ENCODE peak calls at places on chromosomes 3 and 15, in six cellular contexts. N is HepG2, E is SK-N-SH, Y is HCT116, W is GM12878, F is K562. X is an unnamed sample.

GRCh38 chr3:123013876-123014275 is 13.7 kb downstream of the SEMA5B start:
- DNase-seq in N (no peak), E (no peak), Y (no peak), W (no peak), F (no peak), X (no peak)

GRCh38 chr15:33639968-33640367 is 328.3 kb upstream of the CHRM5 start:
- DNase-seq in N (no peak), E (peak; percentile 74), Y (no peak), W (no peak), F (no peak), X (no peak)

GRCh38 chr3:44398853-44399252 is 60.3 kb downstream of the TCAIM start:
- DNase-seq in N (no peak), E (no peak), Y (no peak), W (no peak), F (no peak), X (no peak)

GRCh38 chr15:34739346-34739745 is 15.5 kb downstream of the GJD2 start:
- DNase-seq in N (no peak), E (no peak), Y (no peak), W (no peak), F (no peak), X (no peak)

GRCh38 chr3:141401095-141401494 is 32.8 kb downstream of the ZBTB38 start:
- DNase-seq in N (no peak), E (no peak), Y (no peak), W (no peak), F (no peak), X (no peak)

GRCh38 chr3:155647196-155647595 is 97.7 kb downstream of the PLCH1 start:
- DNase-seq in N (no peak), E (no peak), Y (no peak), W (no peak), F (no peak), X (no peak)

GRCh38 chr15:51739056-51739455 is 1.6 kb upstream of the LYSMD2 start:
- DNase-seq in N (no peak), E (no peak), Y (no peak), W (no peak), F (no peak), X (no peak)

GRCh38 chr3:49305608-49306007 is 28.6 kb upstream of the C3orf62 start:
- DNase-seq in N (no peak), E (no peak), Y (no peak), W (no peak), F (no peak), X (no peak)

GRCh38 chr15:99432271-99433025 is 133.3 kb upstream of the MEF2A start:
- DNase-seq in N (no peak), E (no peak), Y (no peak), W (no peak), F (no peak), X (no peak)

GRCh38 chr3:162348912-162349311 is 852.3 kb downstream of the OTOL1 start:
- DNase-seq in N (no peak), E (peak; percentile 40), Y (no peak), W (no peak), F (no peak), X (no peak)

GRCh38 chr15:60584355-60585023 is 105.5 kb upstream of the ICE2 start:
- DNase-seq in N (no peak), E (no peak), Y (no peak), W (no peak), F (no peak), X (no peak)

GRCh38 chr3:157232146-157232545 is 72.2 kb upstream of the CCNL1 start:
- DNase-seq in N (no peak), E (no peak), Y (no peak), W (no peak), F (no peak), X (no peak)

GRCh38 chr15:74958320-74958907 is 1.8 kb upstream of the RPP25 start:
- DNase-seq in N (peak; percentile 68), E (peak; percentile 62), Y (no peak), W (no peak), F (no peak), X (no peak)

GRCh38 chr15:52287114-52287513 is 8.5 kb downstream of the MYO5C start:
- DNase-seq in N (no peak), E (no peak), Y (no peak), W (no peak), F (no peak), X (no peak)

GRCh38 chr15:49225572-49226281 is 55.7 kb downstream of the GALK2 start:
- DNase-seq in N (no peak), E (peak; percentile 14), Y (peak; percentile 15), W (no peak), F (peak; percentile 26), X (peak; percentile 66)

GRCh38 chr15:73965094-73965729 is 26.9 kb downstream of the STOML1 start:
- DNase-seq in N (no peak), E (no peak), Y (no peak), W (no peak), F (no peak), X (no peak)

GRCh38 chr15:40091861-40092415 is 16.7 kb downstream of the BMF start:
- DNase-seq in N (no peak), E (no peak), Y (no peak), W (no peak), F (no peak), X (no peak)

GRCh38 chr15:60685346-60685937 is 206.5 kb upstream of the ICE2 start:
- DNase-seq in N (no peak), E (no peak), Y (no peak), W (no peak), F (no peak), X (no peak)

GRCh38 chr3:30282052-30282708 is 324.2 kb upstream of the TGFBR2 start:
- DNase-seq in N (peak; percentile 35), E (no peak), Y (peak; percentile 91), W (no peak), F (no peak), X (no peak)

GRCh38 chr15:59199775-59200465 is 6.7 kb upstream of the LDHAL6B start:
- DNase-seq in N (no peak), E (no peak), Y (peak; percentile 76), W (no peak), F (no peak), X (no peak)

GRCh38 chr15:89472785-89473256 is 23.6 kb downstream of the RHCG start:
- DNase-seq in N (peak; percentile 56), E (peak; percentile 91), Y (peak; percentile 48), W (no peak), F (peak; percentile 84), X (peak; percentile 80)

GRCh38 chr15:96325579-96326331 is 4.7 kb upstream of the NR2F2 start:
- DNase-seq in N (no peak), E (no peak), Y (no peak), W (no peak), F (no peak), X (peak; percentile 93)

GRCh38 chr15:56759450-56759845 is 26.1 kb upstream of the ZNF280D start:
- DNase-seq in N (no peak), E (no peak), Y (no peak), W (no peak), F (no peak), X (no peak)

GRCh38 chr3:26963356-26963742 is 340.8 kb downstream of the LRRC3B start:
- DNase-seq in N (peak; percentile 3), E (no peak), Y (no peak), W (no peak), F (no peak), X (no peak)

GRCh38 chr15:27361418-27361817 is 390.4 kb downstream of the GABRG3 start:
- DNase-seq in N (no peak), E (no peak), Y (no peak), W (no peak), F (no peak), X (no peak)

GRCh38 chr15:27353837-27354236 is 382.9 kb downstream of the GABRG3 start:
- DNase-seq in N (no peak), E (no peak), Y (no peak), W (no peak), F (no peak), X (no peak)

GRCh38 chr15:27359586-27359985 is 388.6 kb downstream of the GABRG3 start:
- DNase-seq in N (no peak), E (no peak), Y (no peak), W (no peak), F (no peak), X (no peak)

GRCh38 chr15:27358751-27359434 is 387.9 kb downstream of the GABRG3 start:
- DNase-seq in N (peak; percentile 5), E (peak; percentile 41), Y (no peak), W (no peak), F (peak; percentile 56), X (no peak)
- TF ChIP-seq JUND in N (no peak), E (no peak), Y (no peak), W (no peak), F (no peak), X (no peak)

DNA sequence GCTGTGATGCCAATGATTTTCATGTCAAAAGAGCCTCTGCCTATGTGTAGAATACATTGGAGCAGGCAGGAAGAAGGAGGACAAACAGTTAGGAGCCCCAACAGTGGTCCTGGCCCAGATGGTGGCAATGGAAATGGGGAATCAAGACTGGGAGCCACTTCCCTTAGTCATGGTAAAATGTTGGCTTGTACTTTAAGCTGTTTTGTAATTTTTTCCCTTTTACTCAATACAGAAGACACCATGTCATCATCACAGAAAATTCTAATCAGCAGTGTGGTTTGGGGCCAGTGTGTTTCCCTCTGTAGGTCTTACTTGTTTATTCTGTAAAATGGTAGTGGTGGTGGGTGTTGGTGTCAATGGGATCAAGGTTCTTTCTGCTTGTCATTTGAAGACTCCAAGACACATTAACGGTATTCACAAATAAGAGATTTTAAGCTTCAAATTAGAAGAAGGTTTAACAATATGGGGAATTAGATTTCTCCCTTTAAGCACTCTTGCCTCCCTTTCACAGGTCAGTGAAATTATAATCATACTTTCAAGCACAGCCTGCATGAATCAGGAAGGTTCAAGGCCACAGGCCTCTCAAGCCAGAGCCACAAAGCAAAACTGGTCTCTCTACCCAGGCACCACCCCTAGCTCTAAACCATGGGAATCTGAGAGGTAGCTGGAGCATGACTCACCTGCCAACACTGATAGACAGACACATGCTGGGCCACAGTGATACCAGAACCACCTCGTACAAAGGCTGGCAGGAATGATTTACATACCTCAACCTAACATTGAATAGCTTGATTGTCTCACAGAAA is 24.9 kb downstream of the SIAH2 start:
- DNase-seq in N (peak; percentile 96), E (no peak), Y (peak; percentile 42), W (peak; percentile 57), F (peak; percentile 88), X (peak; percentile 63)
- TF ChIP-seq JUND in N (peak; percentile 81), E (no peak), Y (peak; percentile 53), W (no peak), F (peak; percentile 97), X (no peak)

DNA sequence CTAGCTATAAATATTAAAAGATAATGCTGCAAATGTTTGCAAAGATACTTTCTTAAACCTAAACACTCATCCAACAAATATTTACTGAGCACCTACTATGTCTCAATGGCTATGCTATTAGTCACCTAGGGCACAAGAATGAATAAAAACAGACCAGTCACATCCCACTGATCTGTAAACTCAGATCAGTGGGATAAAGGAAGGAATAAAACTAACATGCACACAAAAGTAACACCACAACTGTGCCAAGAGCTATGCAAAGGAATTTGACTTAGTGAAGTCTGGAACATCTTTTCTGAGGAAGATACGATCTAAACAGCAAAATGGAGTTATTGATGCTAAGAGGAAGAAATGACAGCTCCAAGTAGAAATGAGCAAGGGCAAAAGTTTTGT is 56.6 kb downstream of the CBLB start:
- DNase-seq in N (no peak), E (no peak), Y (no peak), W (no peak), F (no peak), X (no peak)
- TF ChIP-seq JUND in N (no peak), E (peak; percentile 79), Y (no peak), W (no peak), F (no peak), X (no peak)

DNA sequence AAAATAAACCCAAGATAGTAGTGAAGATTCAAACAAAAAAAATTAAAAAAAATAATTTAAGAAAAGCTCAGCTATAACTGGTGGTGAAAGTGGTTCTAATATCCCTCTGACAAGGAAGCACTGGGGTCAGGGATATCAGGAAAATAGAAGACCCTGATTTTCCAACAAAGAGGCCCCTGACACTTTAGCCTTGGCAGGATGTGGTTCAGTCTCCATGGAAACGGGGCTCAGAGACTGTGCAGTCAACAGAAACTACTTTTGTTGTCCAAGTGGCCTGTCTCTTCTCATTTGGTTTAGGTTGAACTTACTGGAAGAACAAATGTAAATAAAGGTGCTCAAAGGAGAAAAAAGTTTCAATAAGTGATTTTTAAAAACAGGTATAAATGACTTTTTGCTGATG is 27.2 kb downstream of the INTS14 start:
- DNase-seq in N (peak; percentile 37), E (peak; percentile 10), Y (no peak), W (peak; percentile 28), F (no peak), X (no peak)
- TF ChIP-seq JUND in N (no peak), E (no peak), Y (no peak), W (no peak), F (no peak), X (no peak)